ENCODE peak calls at places on chromosome 9, in seven cellular contexts. One of them, this sample, is unnamed.
A peak's percentile ranks its signal among the peaks of the same experiment; 100 is the strongest.

GRCh38 chr9:98700801-98701200 is 7.9 kb downstream of the GABBR2 start:
- DNase-seq in HepG2: no peak
- DNase-seq in SK-N-SH: no peak
- DNase-seq in HCT116: no peak
- DNase-seq in H1: no peak
- DNase-seq in GM12878: no peak
- DNase-seq in K562: no peak
- DNase-seq in this sample: no peak

GRCh38 chr9:96420468-96421219 is 2.5 kb upstream of the ZNF367 start:
- DNase-seq in HepG2: peak; percentile 97
- DNase-seq in SK-N-SH: no peak
- DNase-seq in HCT116: peak; percentile 84
- DNase-seq in H1: no peak
- DNase-seq in GM12878: peak; percentile 61
- DNase-seq in K562: no peak
- DNase-seq in this sample: peak; percentile 74

GRCh38 chr9:96856363-96857286 is 2.3 kb upstream of the ZNF782 start:
- DNase-seq in HepG2: peak; percentile 84
- DNase-seq in SK-N-SH: peak; percentile 54
- DNase-seq in HCT116: peak; percentile 45
- DNase-seq in H1: peak; percentile 74
- DNase-seq in GM12878: peak; percentile 34
- DNase-seq in K562: peak; percentile 57
- DNase-seq in this sample: peak; percentile 57

GRCh38 chr9:123354806-123355508 is 1.0 kb upstream of the CRB2 start:
- DNase-seq in HepG2: no peak
- DNase-seq in SK-N-SH: peak; percentile 42
- DNase-seq in HCT116: no peak
- DNase-seq in H1: no peak
- DNase-seq in GM12878: no peak
- DNase-seq in K562: no peak
- DNase-seq in this sample: no peak

GRCh38 chr9:90774682-90775081 is 26.9 kb upstream of the SYK start:
- DNase-seq in HepG2: no peak
- DNase-seq in SK-N-SH: no peak
- DNase-seq in HCT116: no peak
- DNase-seq in H1: no peak
- DNase-seq in GM12878: peak; percentile 90
- DNase-seq in K562: no peak
- DNase-seq in this sample: no peak

GRCh38 chr9:61674882-61675281 is 485.0 kb downstream of the SPATA31A7 start:
- DNase-seq in HepG2: no peak
- DNase-seq in SK-N-SH: no peak
- DNase-seq in HCT116: no peak
- DNase-seq in H1: no peak
- DNase-seq in GM12878: no peak
- DNase-seq in K562: no peak
- DNase-seq in this sample: no peak

GRCh38 chr9:126499005-126499910 is 114.5 kb upstream of the LMX1B start:
- DNase-seq in HepG2: peak; percentile 41
- DNase-seq in SK-N-SH: peak; percentile 82
- DNase-seq in HCT116: no peak
- DNase-seq in H1: peak; percentile 79
- DNase-seq in GM12878: no peak
- DNase-seq in K562: peak; percentile 69
- DNase-seq in this sample: no peak

GRCh38 chr9:130732131-130732530 is 38.6 kb downstream of the EXOSC2 start:
- DNase-seq in HepG2: peak; percentile 20
- DNase-seq in SK-N-SH: peak; percentile 44
- DNase-seq in HCT116: no peak
- DNase-seq in H1: no peak
- DNase-seq in GM12878: no peak
- DNase-seq in K562: peak; percentile 83
- DNase-seq in this sample: no peak

GRCh38 chr9:117414906-117415583 is at the start of gene ASTN2:
- DNase-seq in HepG2: no peak
- DNase-seq in SK-N-SH: peak; percentile 91
- DNase-seq in HCT116: no peak
- DNase-seq in H1: peak; percentile 78
- DNase-seq in GM12878: no peak
- DNase-seq in K562: no peak
- DNase-seq in this sample: no peak
- H3K4me3 ChIP-seq in HepG2: no peak within 1 kb of the TSS
- H3K4me3 ChIP-seq in SK-N-SH: peak within 1 kb of the TSS; percentile 59
- H3K4me3 ChIP-seq in HCT116: no peak within 1 kb of the TSS
- H3K4me3 ChIP-seq in H1: peak within 1 kb of the TSS; percentile 75
- H3K4me3 ChIP-seq in GM12878: no peak within 1 kb of the TSS
- H3K4me3 ChIP-seq in K562: no peak within 1 kb of the TSS
- H3K4me3 ChIP-seq in this sample: peak within 1 kb of the TSS; percentile 67

GRCh38 chr9:95297760-95298159 is 19.7 kb downstream of the FANCC start:
- DNase-seq in HepG2: no peak
- DNase-seq in SK-N-SH: no peak
- DNase-seq in HCT116: no peak
- DNase-seq in H1: no peak
- DNase-seq in GM12878: no peak
- DNase-seq in K562: no peak
- DNase-seq in this sample: no peak

GRCh38 chr9:95296761-95297160 is 20.7 kb downstream of the FANCC start:
- DNase-seq in HepG2: no peak
- DNase-seq in SK-N-SH: no peak
- DNase-seq in HCT116: no peak
- DNase-seq in H1: no peak
- DNase-seq in GM12878: no peak
- DNase-seq in K562: no peak
- DNase-seq in this sample: no peak

GRCh38 chr9:95297316-95297715 is 20.2 kb downstream of the FANCC start:
- DNase-seq in HepG2: no peak
- DNase-seq in SK-N-SH: no peak
- DNase-seq in HCT116: no peak
- DNase-seq in H1: no peak
- DNase-seq in GM12878: no peak
- DNase-seq in K562: no peak
- DNase-seq in this sample: no peak

GRCh38 chr9:95292226-95292625 is 25.3 kb downstream of the FANCC start:
- DNase-seq in HepG2: no peak
- DNase-seq in SK-N-SH: no peak
- DNase-seq in HCT116: no peak
- DNase-seq in H1: no peak
- DNase-seq in GM12878: no peak
- DNase-seq in K562: no peak
- DNase-seq in this sample: no peak
- TF ChIP-seq YY1 in HepG2: no peak
- TF ChIP-seq YY1 in SK-N-SH: no peak
- TF ChIP-seq YY1 in HCT116: no peak
- TF ChIP-seq YY1 in H1: no peak
- TF ChIP-seq YY1 in GM12878: no peak
- TF ChIP-seq YY1 in K562: no peak
- TF ChIP-seq YY1 in this sample: no peak

DNA sequence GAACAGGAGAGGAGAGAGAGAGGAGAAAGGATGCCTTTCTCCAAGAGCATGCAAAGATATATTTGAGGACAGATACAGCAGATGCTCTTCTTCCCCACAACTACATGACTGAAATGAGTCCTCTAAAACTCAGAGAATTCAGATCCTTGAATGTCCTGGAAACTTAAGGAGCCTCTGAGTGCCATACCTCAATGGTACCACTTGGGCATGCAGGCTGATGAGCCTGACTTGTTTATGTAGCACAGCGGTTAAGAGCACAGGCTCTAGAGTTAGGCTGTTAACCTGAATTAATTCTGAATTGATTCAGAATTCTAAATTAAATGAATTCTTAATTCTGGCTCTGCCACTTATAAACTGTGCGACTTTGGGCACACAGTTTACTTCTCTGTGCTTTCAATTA is 5.7 kb downstream of the PLPPR1 start:
- DNase-seq in HepG2: no peak
- DNase-seq in SK-N-SH: no peak
- DNase-seq in HCT116: no peak
- DNase-seq in H1: no peak
- DNase-seq in GM12878: no peak
- DNase-seq in K562: no peak
- DNase-seq in this sample: no peak
- H3K4me3 ChIP-seq in HepG2: no peak overlapping the region
- H3K4me3 ChIP-seq in SK-N-SH: no peak overlapping the region
- H3K4me3 ChIP-seq in HCT116: no peak overlapping the region
- H3K4me3 ChIP-seq in H1: no peak overlapping the region
- H3K4me3 ChIP-seq in GM12878: no peak overlapping the region
- H3K4me3 ChIP-seq in K562: no peak overlapping the region
- H3K4me3 ChIP-seq in this sample: no peak overlapping the region

GRCh38 chr9:106800691-106801090 is 62.3 kb upstream of the ZNF462 start:
- DNase-seq in HepG2: no peak
- DNase-seq in SK-N-SH: no peak
- DNase-seq in HCT116: no peak
- DNase-seq in H1: no peak
- DNase-seq in GM12878: no peak
- DNase-seq in K562: no peak
- DNase-seq in this sample: no peak

GRCh38 chr9:106798021-106798799 is 64.8 kb upstream of the ZNF462 start:
- DNase-seq in HepG2: no peak
- DNase-seq in SK-N-SH: no peak
- DNase-seq in HCT116: no peak
- DNase-seq in H1: no peak
- DNase-seq in GM12878: no peak
- DNase-seq in K562: no peak
- DNase-seq in this sample: no peak

GRCh38 chr9:106796771-106797170 is 66.2 kb upstream of the ZNF462 start:
- DNase-seq in HepG2: no peak
- DNase-seq in SK-N-SH: no peak
- DNase-seq in HCT116: no peak
- DNase-seq in H1: no peak
- DNase-seq in GM12878: no peak
- DNase-seq in K562: no peak
- DNase-seq in this sample: no peak

GRCh38 chr9:106797299-106797698 is 65.7 kb upstream of the ZNF462 start:
- DNase-seq in HepG2: no peak
- DNase-seq in SK-N-SH: no peak
- DNase-seq in HCT116: no peak
- DNase-seq in H1: no peak
- DNase-seq in GM12878: no peak
- DNase-seq in K562: no peak
- DNase-seq in this sample: no peak

GRCh38 chr9:106799146-106799545 is 63.8 kb upstream of the ZNF462 start:
- DNase-seq in HepG2: peak; percentile 2
- DNase-seq in SK-N-SH: no peak
- DNase-seq in HCT116: no peak
- DNase-seq in H1: no peak
- DNase-seq in GM12878: no peak
- DNase-seq in K562: no peak
- DNase-seq in this sample: no peak
- TF ChIP-seq YY1 in HepG2: no peak
- TF ChIP-seq YY1 in SK-N-SH: no peak
- TF ChIP-seq YY1 in HCT116: no peak
- TF ChIP-seq YY1 in H1: no peak
- TF ChIP-seq YY1 in GM12878: no peak
- TF ChIP-seq YY1 in K562: no peak
- TF ChIP-seq YY1 in this sample: no peak

DNA sequence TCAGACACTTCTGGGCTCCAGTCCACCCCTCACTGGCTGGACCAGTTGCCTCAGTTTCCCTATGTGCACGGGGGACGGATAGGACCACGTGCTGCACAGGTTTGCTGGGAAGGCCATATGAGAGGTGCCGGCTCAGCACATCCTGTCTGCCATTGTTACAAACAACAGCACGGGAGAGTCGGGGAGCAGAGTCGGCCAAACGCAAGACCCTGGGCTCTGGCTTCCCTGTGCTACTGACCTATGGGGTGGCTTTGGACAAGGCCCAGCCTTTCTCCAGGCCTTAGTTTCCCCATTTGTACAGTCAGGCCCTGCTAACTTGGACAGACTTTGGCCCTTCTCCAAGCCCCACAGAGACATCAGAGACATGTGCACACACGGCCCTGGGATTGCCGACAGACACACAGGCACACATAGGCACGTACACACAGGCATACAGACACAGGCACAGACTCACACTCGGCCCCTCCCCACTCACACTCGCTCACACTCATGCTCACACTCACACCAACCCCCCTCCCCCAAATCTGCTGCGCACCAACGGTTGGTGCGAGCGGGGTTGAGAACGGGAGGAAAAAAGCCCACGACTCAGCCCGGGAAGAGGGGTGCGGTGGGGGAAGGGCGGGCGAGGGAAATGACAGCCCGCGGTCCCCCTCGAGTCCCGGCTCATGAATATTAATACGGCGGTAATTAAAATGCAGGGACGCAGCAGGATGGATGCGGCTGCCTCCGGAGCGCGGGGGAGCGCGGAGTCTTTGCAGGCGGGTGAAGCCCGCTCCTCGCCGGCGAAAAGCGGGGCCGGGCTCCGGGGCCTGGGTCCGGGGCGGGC is 133.0 kb downstream of the C9orf50 start:
- DNase-seq in HepG2: no peak
- DNase-seq in SK-N-SH: no peak
- DNase-seq in HCT116: no peak
- DNase-seq in H1: no peak
- DNase-seq in GM12878: no peak
- DNase-seq in K562: peak; percentile 66
- DNase-seq in this sample: no peak
- H3K4me3 ChIP-seq in HepG2: peak overlapping the region; percentile 72
- H3K4me3 ChIP-seq in SK-N-SH: peak overlapping the region; percentile 40
- H3K4me3 ChIP-seq in HCT116: peak overlapping the region; percentile 58
- H3K4me3 ChIP-seq in H1: peak overlapping the region; percentile 64
- H3K4me3 ChIP-seq in GM12878: no peak overlapping the region
- H3K4me3 ChIP-seq in K562: peak overlapping the region; percentile 67
- H3K4me3 ChIP-seq in this sample: peak overlapping the region; percentile 34

This sample was measured in NT2/D1.